ENCODE peak calls at places on chromosomes 12 and 14, in seven cellular contexts. T is IMR-90, R is SK-N-SH, P is HepG2, E is A549, X is K562, C is H1. Z is an unnamed sample.

GRCh38 chr12:19994970-19995369 is 373.4 kb upstream of the PDE3A start:
- DNase-seq in X (no peak), R (no peak), P (no peak), C (no peak), E (no peak), T (no peak), Z (no peak)

GRCh38 chr12:49673446-49674317 is 33.5 kb downstream of the FMNL3 start:
- DNase-seq in R (peak), E (no peak), X (peak), T (peak), C (no peak), P (peak), Z (no peak)

GRCh38 chr12:127127887-127128286 is 1139.1 kb upstream of the TMEM132C start:
- DNase-seq in X (no peak), C (no peak), E (no peak), T (no peak), P (no peak), R (no peak), Z (no peak)

GRCh38 chr12:93645702-93646101 is 31.5 kb upstream of the CRADD start:
- DNase-seq in X (no peak), R (no peak), E (no peak), P (no peak), C (no peak), T (peak), Z (no peak)

GRCh38 chr14:104972301-104973211 is 5.6 kb downstream of the AHNAK2 start:
- DNase-seq in E (peak), R (no peak), T (no peak), C (no peak), X (no peak), P (no peak), Z (no peak)

GRCh38 chr14:34920339-34920738 is 45.2 kb upstream of the BAZ1A start:
- DNase-seq in P (no peak), R (no peak), C (no peak), E (peak), T (peak), X (no peak), Z (no peak)

GRCh38 chr14:56474419-56475022 is 105.1 kb upstream of the TMEM260 start:
- DNase-seq in T (peak), C (no peak), E (peak), X (peak), R (peak), P (peak), Z (no peak)

GRCh38 chr12:85765443-85765842 is 70.8 kb downstream of the RASSF9 start:
- DNase-seq in P (peak), R (no peak), T (no peak), E (peak), X (no peak), C (no peak), Z (no peak)

GRCh38 chr12:30823140-30823669 is 68.5 kb upstream of the CAPRIN2 start:
- DNase-seq in C (no peak), R (no peak), X (no peak), T (no peak), P (no peak), E (no peak), Z (no peak)

GRCh38 chr14:100030441-100031153 is 34.6 kb upstream of the EVL start:
- DNase-seq in P (no peak), C (no peak), E (peak), T (peak), R (no peak), X (no peak), Z (no peak)

GRCh38 chr14:85516239-85517112 is 13.5 kb upstream of the FLRT2 start:
- DNase-seq in R (no peak), X (no peak), C (no peak), T (peak), P (no peak), E (no peak), Z (no peak)

GRCh38 chr12:101642115-101643067 is 47.6 kb downstream of the MYBPC1 start:
- DNase-seq in R (peak), T (no peak), P (no peak), E (no peak), X (peak), C (peak), Z (no peak)

GRCh38 chr12:32211066-32211768 is 104.6 kb downstream of the BICD1 start:
- DNase-seq in T (no peak), P (no peak), C (no peak), E (no peak), R (no peak), X (no peak), Z (no peak)

GRCh38 chr14:96285667-96286066 is 29.7 kb downstream of the BDKRB1 start:
- DNase-seq in X (peak), C (no peak), T (peak), E (no peak), R (peak), P (no peak), Z (no peak)

GRCh38 chr14:103472939-103473338 is 49.7 kb downstream of the CKB start:
- DNase-seq in R (no peak), T (no peak), P (no peak), C (no peak), X (no peak), E (no peak), Z (no peak)

GRCh38 chr12:78406776-78407335 is 457.7 kb upstream of the SYT1 start:
- DNase-seq in R (no peak), P (no peak), E (no peak), X (no peak), C (no peak), T (peak), Z (peak)

GRCh38 chr14:56659361-56659760 is 79.8 kb downstream of the TMEM260 start:
- DNase-seq in X (no peak), E (no peak), P (no peak), T (no peak), R (no peak), C (no peak), Z (no peak)

GRCh38 chr12:95601626-95602025 is 50.4 kb upstream of the USP44 start:
- DNase-seq in R (no peak), E (no peak), T (peak), P (no peak), C (no peak), X (no peak), Z (no peak)

GRCh38 chr12:121793836-121794531 is 496 bp upstream of the RHOF start:
- DNase-seq in C (peak), X (peak), T (peak), R (peak), P (peak), E (peak), Z (peak)

GRCh38 chr12:79424109-79424721 is 266.5 kb downstream of the PAWR start:
- DNase-seq in P (peak), E (peak), R (peak), T (peak), X (no peak), C (no peak), Z (no peak)

GRCh38 chr14:24363401-24363800 is 4.6 kb upstream of the NFATC4 start:
- DNase-seq in P (no peak), X (no peak), T (no peak), C (no peak), E (no peak), R (no peak), Z (no peak)

GRCh38 chr12:76241371-76241770 is 106.8 kb downstream of the BBS10 start:
- DNase-seq in X (no peak), R (no peak), P (no peak), C (no peak), E (no peak), T (peak), Z (no peak)

GRCh38 chr12:27922591-27923139 is 49.9 kb downstream of the PTHLH start:
- DNase-seq in C (no peak), P (no peak), E (no peak), X (no peak), R (no peak), T (peak), Z (no peak)

GRCh38 chr14:29953501-29953900 is 25.9 kb upstream of the PRKD1 start:
- DNase-seq in C (no peak), X (no peak), T (no peak), E (no peak), R (no peak), P (no peak), Z (no peak)

GRCh38 chr14:96409701-96410100 is 17.8 kb downstream of the AK7 start:
- DNase-seq in R (no peak), X (no peak), E (no peak), P (peak), T (no peak), C (no peak), Z (no peak)

GRCh38 chr14:89388853-89389252 is 28.2 kb downstream of the FOXN3 start:
- DNase-seq in E (no peak), R (no peak), X (no peak), C (no peak), P (no peak), T (peak), Z (no peak)

GRCh38 chr14:45664668-45665356 is 411.8 kb upstream of the MIS18BP1 start:
- DNase-seq in P (no peak), X (no peak), C (peak), T (no peak), E (no peak), R (no peak), Z (no peak)

GRCh38 chr12:107564946-107565345 is 120.7 kb upstream of the PWP1 start:
- DNase-seq in R (no peak), X (peak), C (no peak), P (peak), E (no peak), T (peak), Z (no peak)

GRCh38 chr12:114835031-114835430 is 151.1 kb upstream of the TBX3 start:
- DNase-seq in E (no peak), P (no peak), C (no peak), R (no peak), T (peak), X (no peak), Z (no peak)

GRCh38 chr12:126488786-126489185 is 1423.6 kb downstream of the AACS start:
- DNase-seq in X (no peak), T (no peak), C (no peak), R (no peak), E (no peak), P (no peak), Z (no peak)

GRCh38 chr14:34214961-34215360 is 247.1 kb downstream of the SPTSSA start:
- DNase-seq in C (no peak), T (no peak), E (no peak), R (no peak), P (no peak), X (no peak), Z (no peak)

GRCh38 chr14:59359451-59360124 is 105.6 kb downstream of the GPR135 start:
- DNase-seq in C (no peak), P (no peak), E (no peak), R (no peak), X (no peak), T (no peak), Z (peak)

GRCh38 chr12:55974308-55974724 is 438 bp downstream of the RAB5B start:
- DNase-seq in X (peak), T (peak), P (peak), R (peak), E (peak), C (no peak), Z (no peak)

GRCh38 chr14:95185452-95186392 is 28.4 kb upstream of the DICER1 start:
- DNase-seq in P (no peak), R (no peak), T (peak), X (peak), C (no peak), E (no peak), Z (no peak)

DNA sequence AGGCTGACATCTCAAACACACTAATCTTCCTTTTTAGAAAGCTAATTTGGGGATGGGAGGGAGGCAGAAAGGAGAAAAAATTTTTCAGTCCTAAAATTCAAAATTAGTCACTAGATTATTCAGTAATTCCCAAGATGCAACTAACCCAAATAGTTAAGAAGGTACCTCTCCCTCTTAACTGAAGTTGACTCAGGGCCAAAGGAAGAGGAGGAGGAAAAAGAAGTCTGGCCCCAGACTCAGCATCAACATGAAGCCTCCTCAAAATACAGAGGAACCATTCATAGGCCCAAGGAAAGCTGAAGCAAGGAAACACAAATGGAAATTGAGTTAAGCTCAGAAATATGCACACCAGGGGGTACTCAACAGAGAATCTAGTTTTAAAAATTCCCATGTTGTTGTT is 21.6 kb downstream of the CBX5 start:
- DNase-seq in X (no peak), P (no peak), T (peak), E (no peak), R (no peak), C (no peak), Z (no peak)
- TF ChIP-seq RFX5 in X (no peak), P (no peak), T (no peak), E (no peak), R (no peak), C (no peak), Z (no peak)

DNA sequence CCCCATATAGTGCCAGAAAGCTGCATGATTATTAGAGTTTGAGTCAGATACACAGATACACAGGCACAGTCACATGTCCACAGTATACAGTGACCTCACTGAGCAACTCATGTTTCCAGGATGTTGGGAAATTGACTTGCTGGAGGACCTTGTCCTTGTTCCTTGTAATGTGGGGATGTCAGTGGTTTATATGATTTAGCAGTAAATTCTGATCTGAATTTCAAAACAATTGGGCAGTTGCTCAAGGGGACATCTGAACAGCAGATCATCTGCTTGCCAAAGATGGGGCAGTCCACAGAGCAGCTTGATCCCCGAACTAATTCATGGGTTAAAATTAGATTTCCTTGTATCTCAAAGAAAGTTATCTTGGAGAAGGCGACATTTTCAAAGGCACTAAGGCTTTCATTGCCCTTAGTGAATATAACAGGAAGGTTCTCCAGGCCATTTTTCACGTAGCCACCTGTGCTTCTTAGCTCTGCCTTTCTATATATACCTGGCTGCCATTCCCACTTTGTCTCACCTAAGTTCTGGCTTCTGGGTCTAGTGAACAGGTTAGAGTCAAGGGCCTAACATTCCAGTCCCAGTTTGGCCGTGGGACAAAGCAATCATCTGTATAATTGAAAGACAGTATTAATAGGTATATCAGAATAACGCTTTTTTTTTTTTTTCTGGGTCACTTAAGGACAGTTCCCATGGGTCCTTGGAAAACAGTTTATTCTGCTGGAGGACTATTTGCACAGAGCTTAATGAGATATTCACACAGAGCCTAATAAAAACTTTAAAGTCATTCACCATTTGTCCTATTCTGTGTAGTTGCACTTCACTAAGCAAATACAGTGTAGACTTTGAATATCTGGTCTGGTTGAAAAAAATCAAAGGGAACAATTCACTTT is 64.9 kb upstream of the STRN3 start:
- DNase-seq in X (no peak), E (peak), P (peak), C (no peak), R (no peak), T (peak), Z (no peak)
- TF ChIP-seq RFX5 in X (no peak), E (no peak), P (no peak), C (no peak), R (no peak), T (no peak), Z (no peak)

GRCh38 chr12:5318874-5319273 is 113.0 kb upstream of the NTF3 start:
- DNase-seq in E (no peak), R (no peak), X (no peak), C (no peak), P (no peak), T (peak), Z (no peak)

GRCh38 chr12:5317556-5317955 is 114.4 kb upstream of the NTF3 start:
- DNase-seq in X (no peak), C (no peak), P (no peak), R (no peak), T (peak), E (no peak), Z (no peak)
- TF ChIP-seq RFX5 in X (no peak), C (no peak), P (no peak), R (no peak), T (no peak), E (no peak), Z (no peak)

GRCh38 chr12:90301095-90301494 is 592.5 kb upstream of the ATP2B1 start:
- DNase-seq in R (no peak), C (no peak), E (no peak), X (no peak), P (no peak), T (no peak), Z (no peak)
- TF ChIP-seq RFX5 in R (no peak), C (no peak), E (no peak), X (no peak), P (no peak), T (no peak), Z (no peak)

DNA sequence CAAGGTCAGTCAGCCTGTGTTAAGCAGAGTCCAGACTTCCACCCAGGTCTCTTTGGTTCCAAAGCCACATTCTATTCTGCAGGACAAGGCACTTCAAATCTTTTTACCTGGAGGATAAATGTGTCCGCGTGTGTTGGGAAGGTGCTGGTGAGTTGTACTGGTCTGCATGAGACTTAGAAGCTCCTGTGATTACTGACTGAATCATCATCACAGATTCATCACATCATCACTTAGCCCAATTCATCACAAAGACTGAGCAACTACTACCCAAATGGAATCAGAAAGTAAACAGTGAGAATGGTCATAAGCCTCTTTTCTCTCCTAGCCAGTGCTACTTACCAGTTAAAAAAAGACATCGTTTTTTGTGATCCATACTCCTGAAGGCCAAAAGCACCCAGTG is 5.3 kb downstream of the SLC15A5 start:
- DNase-seq in C (no peak), X (no peak), P (no peak), E (no peak), T (peak), R (no peak), Z (no peak)
- TF ChIP-seq RFX5 in C (no peak), X (no peak), P (no peak), E (no peak), T (no peak), R (no peak), Z (no peak)

GRCh38 chr12:109763201-109763841 is 49.7 kb downstream of the FAM222A start:
- DNase-seq in T (peak), R (no peak), E (no peak), X (peak), C (no peak), P (no peak), Z (no peak)
- TF ChIP-seq RFX5 in T (no peak), R (no peak), E (no peak), X (no peak), C (no peak), P (no peak), Z (no peak)